ENCODE peak calls at places on chromosome 3, in seven cellular contexts. One of them, this sample, is unnamed.

GRCh38 chr3:194098036-194098871 is 37.7 kb upstream of the HES1 start:
- DNase-seq in neural progenitor cell: peak
- DNase-seq in astrocyte: peak
- DNase-seq in mesendoderm: no peak
- DNase-seq in neuronal stem cell: no peak
- DNase-seq in lower lobe of right lung: no peak
- DNase-seq in RWPE2: no peak
- DNase-seq in this sample: no peak

GRCh38 chr3:60215952-60216351 is 1035.3 kb downstream of the FHIT start:
- DNase-seq in neural progenitor cell: no peak
- DNase-seq in astrocyte: no peak
- DNase-seq in mesendoderm: no peak
- DNase-seq in neuronal stem cell: no peak
- DNase-seq in lower lobe of right lung: no peak
- DNase-seq in RWPE2: no peak
- DNase-seq in this sample: no peak

GRCh38 chr3:14691239-14691638 is 16.3 kb downstream of the C3orf20 start:
- DNase-seq in neural progenitor cell: no peak
- DNase-seq in astrocyte: no peak
- DNase-seq in mesendoderm: no peak
- DNase-seq in neuronal stem cell: no peak
- DNase-seq in lower lobe of right lung: no peak
- DNase-seq in RWPE2: no peak
- DNase-seq in this sample: no peak

GRCh38 chr3:40054568-40055222 is 245.3 kb downstream of the MYRIP start:
- DNase-seq in neural progenitor cell: no peak
- DNase-seq in astrocyte: peak
- DNase-seq in mesendoderm: peak
- DNase-seq in neuronal stem cell: no peak
- DNase-seq in lower lobe of right lung: no peak
- DNase-seq in RWPE2: no peak
- DNase-seq in this sample: peak

GRCh38 chr3:134991472-134992010 is 196.5 kb downstream of the EPHB1 start:
- DNase-seq in neural progenitor cell: no peak
- DNase-seq in astrocyte: no peak
- DNase-seq in mesendoderm: no peak
- DNase-seq in neuronal stem cell: no peak
- DNase-seq in lower lobe of right lung: no peak
- DNase-seq in RWPE2: no peak
- DNase-seq in this sample: no peak

GRCh38 chr3:179322481-179323196 is at the start of gene ZNF639:
- DNase-seq in neural progenitor cell: peak
- DNase-seq in astrocyte: peak
- DNase-seq in mesendoderm: peak
- DNase-seq in neuronal stem cell: peak
- DNase-seq in lower lobe of right lung: peak
- DNase-seq in RWPE2: peak
- DNase-seq in this sample: peak

GRCh38 chr3:45011756-45012441 is 14.2 kb upstream of the CLEC3B start:
- DNase-seq in neural progenitor cell: no peak
- DNase-seq in astrocyte: peak
- DNase-seq in mesendoderm: peak
- DNase-seq in neuronal stem cell: no peak
- DNase-seq in lower lobe of right lung: peak
- DNase-seq in RWPE2: no peak
- DNase-seq in this sample: peak

GRCh38 chr3:51295625-51296024 is 89.5 kb upstream of the MANF start:
- DNase-seq in neural progenitor cell: no peak
- DNase-seq in astrocyte: no peak
- DNase-seq in mesendoderm: no peak
- DNase-seq in neuronal stem cell: no peak
- DNase-seq in lower lobe of right lung: no peak
- DNase-seq in RWPE2: no peak
- DNase-seq in this sample: no peak

GRCh38 chr3:160401301-160402095 is 2.0 kb downstream of the SMC4 start:
- DNase-seq in neural progenitor cell: peak
- DNase-seq in astrocyte: peak
- DNase-seq in mesendoderm: peak
- DNase-seq in neuronal stem cell: no peak
- DNase-seq in lower lobe of right lung: no peak
- DNase-seq in RWPE2: no peak
- DNase-seq in this sample: peak

GRCh38 chr3:6861989-6862879 is 1.3 kb downstream of the GRM7 start:
- DNase-seq in neural progenitor cell: peak
- DNase-seq in astrocyte: no peak
- DNase-seq in mesendoderm: peak
- DNase-seq in neuronal stem cell: no peak
- DNase-seq in lower lobe of right lung: no peak
- DNase-seq in RWPE2: no peak
- DNase-seq in this sample: no peak

GRCh38 chr3:45508659-45509037 is 85.9 kb upstream of the LIMD1 start:
- DNase-seq in neural progenitor cell: no peak
- DNase-seq in astrocyte: no peak
- DNase-seq in mesendoderm: no peak
- DNase-seq in neuronal stem cell: no peak
- DNase-seq in lower lobe of right lung: no peak
- DNase-seq in RWPE2: no peak
- DNase-seq in this sample: no peak

GRCh38 chr3:32421991-32422859 is 30.6 kb downstream of the CMTM7 start:
- DNase-seq in neural progenitor cell: no peak
- DNase-seq in astrocyte: peak
- DNase-seq in mesendoderm: no peak
- DNase-seq in neuronal stem cell: no peak
- DNase-seq in lower lobe of right lung: peak
- DNase-seq in RWPE2: peak
- DNase-seq in this sample: peak

GRCh38 chr3:153284282-153284938 is 122.4 kb downstream of the RAP2B start:
- DNase-seq in neural progenitor cell: no peak
- DNase-seq in astrocyte: peak
- DNase-seq in mesendoderm: peak
- DNase-seq in neuronal stem cell: no peak
- DNase-seq in lower lobe of right lung: peak
- DNase-seq in RWPE2: no peak
- DNase-seq in this sample: peak

GRCh38 chr3:134471521-134472193 is 14.1 kb downstream of the ANAPC13 start:
- DNase-seq in neural progenitor cell: no peak
- DNase-seq in astrocyte: peak
- DNase-seq in mesendoderm: no peak
- DNase-seq in neuronal stem cell: no peak
- DNase-seq in lower lobe of right lung: no peak
- DNase-seq in RWPE2: no peak
- DNase-seq in this sample: peak

GRCh38 chr3:131602011-131602779 is 99.4 kb upstream of the MRPL3 start:
- DNase-seq in neural progenitor cell: peak
- DNase-seq in astrocyte: no peak
- DNase-seq in mesendoderm: peak
- DNase-seq in neuronal stem cell: no peak
- DNase-seq in lower lobe of right lung: no peak
- DNase-seq in RWPE2: no peak
- DNase-seq in this sample: no peak

GRCh38 chr3:134609821-134610454 is 40.9 kb downstream of the KY start:
- DNase-seq in neural progenitor cell: no peak
- DNase-seq in astrocyte: no peak
- DNase-seq in mesendoderm: no peak
- DNase-seq in neuronal stem cell: no peak
- DNase-seq in lower lobe of right lung: no peak
- DNase-seq in RWPE2: no peak
- DNase-seq in this sample: no peak

GRCh38 chr3:43766672-43767465 is 76.1 kb downstream of the ABHD5 start:
- DNase-seq in neural progenitor cell: no peak
- DNase-seq in astrocyte: peak
- DNase-seq in mesendoderm: no peak
- DNase-seq in neuronal stem cell: no peak
- DNase-seq in lower lobe of right lung: no peak
- DNase-seq in RWPE2: no peak
- DNase-seq in this sample: peak

GRCh38 chr3:13301295-13301987 is 118.7 kb downstream of the NUP210 start:
- DNase-seq in neural progenitor cell: peak
- DNase-seq in astrocyte: peak
- DNase-seq in mesendoderm: peak
- DNase-seq in neuronal stem cell: no peak
- DNase-seq in lower lobe of right lung: peak
- DNase-seq in RWPE2: peak
- DNase-seq in this sample: peak

GRCh38 chr3:54758461-54758860 is 169.4 kb downstream of the LRTM1 start:
- DNase-seq in neural progenitor cell: no peak
- DNase-seq in astrocyte: no peak
- DNase-seq in mesendoderm: no peak
- DNase-seq in neuronal stem cell: no peak
- DNase-seq in lower lobe of right lung: no peak
- DNase-seq in RWPE2: no peak
- DNase-seq in this sample: no peak

GRCh38 chr3:134312873-134313838 is 61.1 kb downstream of the AMOTL2 start:
- DNase-seq in neural progenitor cell: peak
- DNase-seq in astrocyte: peak
- DNase-seq in mesendoderm: peak
- DNase-seq in neuronal stem cell: peak
- DNase-seq in lower lobe of right lung: peak
- DNase-seq in RWPE2: no peak
- DNase-seq in this sample: no peak

GRCh38 chr3:171077261-171077660 is 50.7 kb upstream of the SLC2A2 start:
- DNase-seq in neural progenitor cell: no peak
- DNase-seq in astrocyte: no peak
- DNase-seq in mesendoderm: no peak
- DNase-seq in neuronal stem cell: no peak
- DNase-seq in lower lobe of right lung: no peak
- DNase-seq in RWPE2: no peak
- DNase-seq in this sample: no peak

GRCh38 chr3:13338231-13338630 is 81.9 kb downstream of the NUP210 start:
- DNase-seq in neural progenitor cell: no peak
- DNase-seq in astrocyte: no peak
- DNase-seq in mesendoderm: peak
- DNase-seq in neuronal stem cell: no peak
- DNase-seq in lower lobe of right lung: no peak
- DNase-seq in RWPE2: no peak
- DNase-seq in this sample: no peak

GRCh38 chr3:157543491-157544035 is 40.3 kb upstream of the VEPH1 start:
- DNase-seq in neural progenitor cell: no peak
- DNase-seq in astrocyte: no peak
- DNase-seq in mesendoderm: no peak
- DNase-seq in neuronal stem cell: no peak
- DNase-seq in lower lobe of right lung: no peak
- DNase-seq in RWPE2: no peak
- DNase-seq in this sample: no peak

GRCh38 chr3:121794264-121794983 is 40.4 kb downstream of the IQCB1 start:
- DNase-seq in neural progenitor cell: no peak
- DNase-seq in astrocyte: no peak
- DNase-seq in mesendoderm: no peak
- DNase-seq in neuronal stem cell: no peak
- DNase-seq in lower lobe of right lung: no peak
- DNase-seq in RWPE2: no peak
- DNase-seq in this sample: no peak

GRCh38 chr3:38601971-38602550 is 47.4 kb downstream of the SCN5A start:
- DNase-seq in neural progenitor cell: peak
- DNase-seq in astrocyte: no peak
- DNase-seq in mesendoderm: peak
- DNase-seq in neuronal stem cell: no peak
- DNase-seq in lower lobe of right lung: peak
- DNase-seq in RWPE2: no peak
- DNase-seq in this sample: no peak

GRCh38 chr3:52435246-52436101 is 9.4 kb downstream of the SEMA3G start:
- DNase-seq in neural progenitor cell: no peak
- DNase-seq in astrocyte: no peak
- DNase-seq in mesendoderm: no peak
- DNase-seq in neuronal stem cell: no peak
- DNase-seq in lower lobe of right lung: no peak
- DNase-seq in RWPE2: no peak
- DNase-seq in this sample: no peak

GRCh38 chr3:152554980-152555379 is 280.0 kb upstream of the P2RY1 start:
- DNase-seq in neural progenitor cell: no peak
- DNase-seq in astrocyte: peak
- DNase-seq in mesendoderm: no peak
- DNase-seq in neuronal stem cell: no peak
- DNase-seq in lower lobe of right lung: no peak
- DNase-seq in RWPE2: no peak
- DNase-seq in this sample: no peak

GRCh38 chr3:45978348-45978747 is 17.3 kb downstream of the FYCO1 start:
- DNase-seq in neural progenitor cell: no peak
- DNase-seq in astrocyte: no peak
- DNase-seq in mesendoderm: no peak
- DNase-seq in neuronal stem cell: no peak
- DNase-seq in lower lobe of right lung: peak
- DNase-seq in RWPE2: no peak
- DNase-seq in this sample: no peak

GRCh38 chr3:66823010-66823399 is 175.1 kb upstream of the KBTBD8 start:
- DNase-seq in neural progenitor cell: no peak
- DNase-seq in astrocyte: no peak
- DNase-seq in mesendoderm: no peak
- DNase-seq in neuronal stem cell: no peak
- DNase-seq in lower lobe of right lung: no peak
- DNase-seq in RWPE2: no peak
- DNase-seq in this sample: no peak
- H3K27ac ChIP-seq in neural progenitor cell: no peak
- H3K27ac ChIP-seq in astrocyte: no peak
- H3K27ac ChIP-seq in mesendoderm: no peak
- H3K27ac ChIP-seq in neuronal stem cell: no peak
- H3K27ac ChIP-seq in lower lobe of right lung: no peak
- H3K27ac ChIP-seq in RWPE2: no peak
- H3K27ac ChIP-seq in this sample: no peak

GRCh38 chr3:155154255-155154654 is 74.1 kb downstream of the MME start:
- DNase-seq in neural progenitor cell: no peak
- DNase-seq in astrocyte: peak
- DNase-seq in mesendoderm: no peak
- DNase-seq in neuronal stem cell: no peak
- DNase-seq in lower lobe of right lung: no peak
- DNase-seq in RWPE2: no peak
- DNase-seq in this sample: no peak
- H3K27ac ChIP-seq in neural progenitor cell: no peak
- H3K27ac ChIP-seq in astrocyte: no peak
- H3K27ac ChIP-seq in mesendoderm: no peak
- H3K27ac ChIP-seq in neuronal stem cell: no peak
- H3K27ac ChIP-seq in lower lobe of right lung: no peak
- H3K27ac ChIP-seq in RWPE2: no peak
- H3K27ac ChIP-seq in this sample: no peak

GRCh38 chr3:57583544-57583943 is 13.6 kb downstream of the ARF4 start:
- DNase-seq in neural progenitor cell: no peak
- DNase-seq in astrocyte: no peak
- DNase-seq in mesendoderm: no peak
- DNase-seq in neuronal stem cell: no peak
- DNase-seq in lower lobe of right lung: no peak
- DNase-seq in RWPE2: no peak
- DNase-seq in this sample: no peak
- H3K27ac ChIP-seq in neural progenitor cell: no peak
- H3K27ac ChIP-seq in astrocyte: no peak
- H3K27ac ChIP-seq in mesendoderm: no peak
- H3K27ac ChIP-seq in neuronal stem cell: no peak
- H3K27ac ChIP-seq in lower lobe of right lung: no peak
- H3K27ac ChIP-seq in RWPE2: no peak
- H3K27ac ChIP-seq in this sample: no peak

GRCh38 chr3:48636149-48636548 is 888 bp upstream of the SLC26A6 start:
- DNase-seq in neural progenitor cell: no peak
- DNase-seq in astrocyte: no peak
- DNase-seq in mesendoderm: peak
- DNase-seq in neuronal stem cell: no peak
- DNase-seq in lower lobe of right lung: no peak
- DNase-seq in RWPE2: no peak
- DNase-seq in this sample: no peak
- H3K27ac ChIP-seq in neural progenitor cell: peak
- H3K27ac ChIP-seq in astrocyte: no peak
- H3K27ac ChIP-seq in mesendoderm: peak
- H3K27ac ChIP-seq in neuronal stem cell: peak
- H3K27ac ChIP-seq in lower lobe of right lung: peak
- H3K27ac ChIP-seq in RWPE2: peak
- H3K27ac ChIP-seq in this sample: no peak